ENCODE peak calls at places on chromosomes 3 and 15, in six cellular contexts. N, T, O, Y, P and H are unnamed samples.
A peak's percentile ranks its signal among the peaks of the same experiment; 100 is the strongest.

GRCh38 chr15:92898988-92899909 is 875 bp upstream of the CHD2 start:
- DNase-seq in N (no peak), T (no peak), O (no peak), Y (no peak), P (no peak), H (no peak)

GRCh38 chr3:125108833-125109540 is 53.2 kb upstream of the HEG1 start:
- DNase-seq in N (no peak), T (no peak), O (no peak), Y (no peak), P (no peak), H (no peak)

GRCh38 chr15:39350785-39351184 is 230.1 kb upstream of the THBS1 start:
- DNase-seq in N (no peak), T (no peak), O (no peak), Y (no peak), P (no peak), H (no peak)

GRCh38 chr3:29183346-29184087 is 97.4 kb upstream of the RBMS3 start:
- DNase-seq in N (no peak), T (no peak), O (no peak), Y (no peak), P (no peak), H (no peak)

GRCh38 chr3:178778579-178778978 is 242.3 kb downstream of the KCNMB2 start:
- DNase-seq in N (no peak), T (no peak), O (no peak), Y (no peak), P (no peak), H (no peak)

GRCh38 chr3:98589331-98589870 is 4.0 kb downstream of the CPOX start:
- DNase-seq in N (no peak), T (no peak), O (no peak), Y (no peak), P (no peak), H (no peak)

GRCh38 chr3:5143459-5143858 is 21.4 kb downstream of the ARL8B start:
- DNase-seq in N (no peak), T (no peak), O (no peak), Y (no peak), P (no peak), H (no peak)

GRCh38 chr3:72614394-72615074 is 233.7 kb downstream of the SHQ1 start:
- DNase-seq in N (no peak), T (no peak), O (no peak), Y (no peak), P (no peak), H (no peak)

GRCh38 chr15:31606261-31606669 is 279.6 kb downstream of the KLF13 start:
- DNase-seq in N (no peak), T (peak; percentile 11), O (peak; percentile 67), Y (no peak), P (no peak), H (no peak)

GRCh38 chr3:123678108-123678511 is 93.3 kb upstream of the HACD2 start:
- DNase-seq in N (no peak), T (peak; percentile 19), O (peak; percentile 80), Y (no peak), P (no peak), H (no peak)

GRCh38 chr3:40971191-40972168 is 227.8 kb upstream of the CTNNB1 start:
- DNase-seq in N (no peak), T (peak; percentile 13), O (peak; percentile 65), Y (peak; percentile 80), P (peak; percentile 73), H (peak; percentile 68)

GRCh38 chr15:26722621-26723160 is 50.2 kb downstream of the GABRB3 start:
- DNase-seq in N (no peak), T (no peak), O (no peak), Y (no peak), P (no peak), H (no peak)

GRCh38 chr3:67450153-67450552 is 204.3 kb downstream of the SUCLG2 start:
- DNase-seq in N (no peak), T (no peak), O (no peak), Y (no peak), P (no peak), H (no peak)

GRCh38 chr15:37765809-37766208 is 168.6 kb upstream of the TMCO5A start:
- DNase-seq in N (no peak), T (no peak), O (no peak), Y (no peak), P (peak; percentile 35), H (no peak)

GRCh38 chr15:76310470-76311070 is 699 bp downstream of the ETFA start:
- DNase-seq in N (no peak), T (no peak), O (no peak), Y (no peak), P (no peak), H (no peak)

GRCh38 chr3:31312400-31312799 is 220.3 kb upstream of the STT3B start:
- DNase-seq in N (no peak), T (no peak), O (no peak), Y (no peak), P (no peak), H (no peak)

GRCh38 chr3:49674491-49674983 is 386 bp downstream of the APEH start:
- DNase-seq in N (no peak), T (no peak), O (no peak), Y (no peak), P (peak; percentile 38), H (no peak)

GRCh38 chr3:140343211-140343610 is 334.7 kb upstream of the TRIM42 start:
- DNase-seq in N (no peak), T (no peak), O (no peak), Y (no peak), P (no peak), H (no peak)

GRCh38 chr15:65371976-65372786 is 5.6 kb downstream of the IGDCC3 start:
- DNase-seq in N (no peak), T (no peak), O (no peak), Y (peak; percentile 42), P (no peak), H (no peak)

GRCh38 chr3:151203053-151203420 is at the start of gene GPR171:
- DNase-seq in N (peak; percentile 54), T (no peak), O (no peak), Y (no peak), P (peak; percentile 29), H (no peak)

GRCh38 chr3:64278631-64279030 is 53.4 kb upstream of the PRICKLE2 start:
- DNase-seq in N (no peak), T (no peak), O (no peak), Y (no peak), P (no peak), H (no peak)

GRCh38 chr15:41671656-41672636 is 11.7 kb downstream of the MGA start:
- DNase-seq in N (no peak), T (no peak), O (no peak), Y (no peak), P (no peak), H (no peak)

GRCh38 chr3:180466401-180467005 is 135.5 kb upstream of the TTC14 start:
- DNase-seq in N (no peak), T (no peak), O (no peak), Y (no peak), P (no peak), H (no peak)

GRCh38 chr3:57749542-57749941 is 6.6 kb upstream of the SLMAP start:
- DNase-seq in N (no peak), T (no peak), O (no peak), Y (no peak), P (peak; percentile 16), H (no peak)

GRCh38 chr15:60591491-60592385 is 112.8 kb upstream of the ICE2 start:
- DNase-seq in N (no peak), T (no peak), O (no peak), Y (peak; percentile 84), P (peak; percentile 33), H (peak; percentile 69)

GRCh38 chr15:67957435-67958139 is 96.5 kb upstream of the PIAS1 start:
- DNase-seq in N (no peak), T (no peak), O (no peak), Y (no peak), P (no peak), H (no peak)

GRCh38 chr15:76177491-76178040 is 117.8 kb downstream of the TMEM266 start:
- DNase-seq in N (no peak), T (no peak), O (no peak), Y (peak; percentile 89), P (no peak), H (peak; percentile 95)

GRCh38 chr15:69081310-69082004 is 67.0 kb downstream of the NOX5 start:
- DNase-seq in N (no peak), T (no peak), O (no peak), Y (no peak), P (no peak), H (peak; percentile 74)

GRCh38 chr3:197224034-197224444 is 74.4 kb downstream of the DLG1 start:
- DNase-seq in N (no peak), T (peak; percentile 15), O (peak; percentile 30), Y (no peak), P (no peak), H (no peak)

GRCh38 chr3:186418601-186419238 is 56.7 kb upstream of the DGKG start:
- DNase-seq in N (no peak), T (no peak), O (no peak), Y (no peak), P (no peak), H (no peak)

GRCh38 chr3:89699771-89700170 is 592.4 kb downstream of the EPHA3 start:
- DNase-seq in N (no peak), T (no peak), O (no peak), Y (no peak), P (peak; percentile 52), H (no peak)

GRCh38 chr3:101825904-101826445 is 23.3 kb upstream of the NFKBIZ start:
- DNase-seq in N (no peak), T (no peak), O (no peak), Y (no peak), P (no peak), H (no peak)

GRCh38 chr3:16378920-16379319 is 113.9 kb downstream of the OXNAD1 start:
- DNase-seq in N (no peak), T (peak; percentile 27), O (peak; percentile 68), Y (no peak), P (no peak), H (no peak)

GRCh38 chr3:194294199-194294887 is 56.8 kb downstream of the CPN2 start:
- DNase-seq in N (no peak), T (no peak), O (no peak), Y (peak; percentile 48), P (no peak), H (no peak)

GRCh38 chr3:124084398-124084881 is 92.5 kb upstream of the ROPN1 start:
- DNase-seq in N (no peak), T (no peak), O (no peak), Y (no peak), P (no peak), H (no peak)